ENCODE peak calls at places on chromosomes 16 and 17, in five cellular contexts. One of them, this sample, is unnamed.

GRCh38 chr16:11342021-11342855 is 3.0 kb upstream of the RMI2 start:
- DNase-seq in fibroblast of the aortic adventitia: no peak
- DNase-seq in kidney: no peak
- DNase-seq in ovary: no peak
- DNase-seq in epithelial cell of esophagus: peak
- DNase-seq in this sample: no peak

GRCh38 chr16:85372627-85373372 is 240.3 kb upstream of the GSE1 start:
- DNase-seq in ovary: no peak
- DNase-seq in kidney: peak
- DNase-seq in fibroblast of the aortic adventitia: peak
- DNase-seq in epithelial cell of esophagus: peak
- DNase-seq in this sample: peak

GRCh38 chr16:2042666-2043295 is 4.9 kb downstream of the NTHL1 start:
- DNase-seq in ovary: no peak
- DNase-seq in kidney: no peak
- DNase-seq in fibroblast of the aortic adventitia: no peak
- DNase-seq in epithelial cell of esophagus: no peak
- DNase-seq in this sample: no peak

GRCh38 chr17:12627776-12628491 is 37.8 kb upstream of the MYOCD start:
- DNase-seq in epithelial cell of esophagus: peak
- DNase-seq in kidney: no peak
- DNase-seq in fibroblast of the aortic adventitia: peak
- DNase-seq in ovary: no peak
- DNase-seq in this sample: peak

GRCh38 chr17:36722121-36722902 is 120.9 kb downstream of the MRM1 start:
- DNase-seq in epithelial cell of esophagus: no peak
- DNase-seq in ovary: peak
- DNase-seq in fibroblast of the aortic adventitia: peak
- DNase-seq in kidney: peak
- DNase-seq in this sample: peak

GRCh38 chr16:57444711-57445110 is 2.5 kb downstream of the CIAPIN1 start:
- DNase-seq in ovary: no peak
- DNase-seq in fibroblast of the aortic adventitia: peak
- DNase-seq in kidney: no peak
- DNase-seq in epithelial cell of esophagus: peak
- DNase-seq in this sample: peak

GRCh38 chr16:57446530-57447141 is 549 bp downstream of the CIAPIN1 start:
- DNase-seq in epithelial cell of esophagus: peak
- DNase-seq in kidney: peak
- DNase-seq in fibroblast of the aortic adventitia: peak
- DNase-seq in ovary: no peak
- DNase-seq in this sample: peak

GRCh38 chr17:31740611-31741082 is 118.4 kb downstream of the COPRS start:
- DNase-seq in fibroblast of the aortic adventitia: peak
- DNase-seq in kidney: no peak
- DNase-seq in ovary: no peak
- DNase-seq in epithelial cell of esophagus: no peak
- DNase-seq in this sample: peak

GRCh38 chr16:53714080-53715050 is 10.4 kb downstream of the FTO start:
- DNase-seq in ovary: no peak
- DNase-seq in kidney: no peak
- DNase-seq in epithelial cell of esophagus: no peak
- DNase-seq in fibroblast of the aortic adventitia: peak
- DNase-seq in this sample: peak

GRCh38 chr16:47787695-47788094 is 326.6 kb downstream of the PHKB start:
- DNase-seq in fibroblast of the aortic adventitia: peak
- DNase-seq in kidney: no peak
- DNase-seq in ovary: no peak
- DNase-seq in epithelial cell of esophagus: peak
- DNase-seq in this sample: peak

GRCh38 chr16:10744370-10745030 is 858 bp downstream of the NUBP1 start:
- DNase-seq in kidney: no peak
- DNase-seq in fibroblast of the aortic adventitia: no peak
- DNase-seq in ovary: peak
- DNase-seq in epithelial cell of esophagus: no peak
- DNase-seq in this sample: peak

GRCh38 chr16:13919330-13919682 is 648 bp upstream of the ERCC4 start:
- DNase-seq in epithelial cell of esophagus: peak
- DNase-seq in kidney: no peak
- DNase-seq in ovary: no peak
- DNase-seq in fibroblast of the aortic adventitia: peak
- DNase-seq in this sample: peak

GRCh38 chr16:19173649-19174383 is 5.8 kb downstream of the SYT17 start:
- DNase-seq in ovary: no peak
- DNase-seq in fibroblast of the aortic adventitia: no peak
- DNase-seq in kidney: no peak
- DNase-seq in epithelial cell of esophagus: no peak
- DNase-seq in this sample: no peak

GRCh38 chr16:14151256-14152030 is 80.3 kb downstream of the MRTFB start:
- DNase-seq in ovary: no peak
- DNase-seq in fibroblast of the aortic adventitia: peak
- DNase-seq in kidney: no peak
- DNase-seq in epithelial cell of esophagus: no peak
- DNase-seq in this sample: no peak

GRCh38 chr16:30997887-30998711 is 12.3 kb downstream of the STX1B start:
- DNase-seq in kidney: no peak
- DNase-seq in ovary: no peak
- DNase-seq in epithelial cell of esophagus: peak
- DNase-seq in fibroblast of the aortic adventitia: peak
- DNase-seq in this sample: peak

GRCh38 chr16:54986404-54986803 is 55.7 kb downstream of the IRX5 start:
- DNase-seq in ovary: no peak
- DNase-seq in fibroblast of the aortic adventitia: no peak
- DNase-seq in kidney: no peak
- DNase-seq in epithelial cell of esophagus: no peak
- DNase-seq in this sample: no peak

GRCh38 chr16:69187387-69187890 is 475 bp downstream of the SNTB2 start:
- DNase-seq in fibroblast of the aortic adventitia: no peak
- DNase-seq in kidney: peak
- DNase-seq in epithelial cell of esophagus: peak
- DNase-seq in ovary: peak
- DNase-seq in this sample: peak

GRCh38 chr17:1561420-1562177 is 993 bp downstream of the PITPNA start:
- DNase-seq in epithelial cell of esophagus: peak
- DNase-seq in kidney: peak
- DNase-seq in ovary: no peak
- DNase-seq in fibroblast of the aortic adventitia: no peak
- DNase-seq in this sample: peak

GRCh38 chr17:5922476-5922875 is 147.7 kb upstream of the WSCD1 start:
- DNase-seq in ovary: no peak
- DNase-seq in fibroblast of the aortic adventitia: no peak
- DNase-seq in epithelial cell of esophagus: no peak
- DNase-seq in kidney: no peak
- DNase-seq in this sample: no peak
- TF ChIP-seq CTCF in ovary: no peak
- TF ChIP-seq CTCF in fibroblast of the aortic adventitia: no peak
- TF ChIP-seq CTCF in epithelial cell of esophagus: no peak
- TF ChIP-seq CTCF in kidney: no peak
- TF ChIP-seq CTCF in this sample: no peak

GRCh38 chr16:84197487-84198128 is 6.7 kb downstream of the ADAD2 start:
- DNase-seq in kidney: no peak
- DNase-seq in fibroblast of the aortic adventitia: no peak
- DNase-seq in ovary: no peak
- DNase-seq in epithelial cell of esophagus: no peak
- DNase-seq in this sample: no peak

GRCh38 chr16:84194470-84195200 is 3.7 kb downstream of the ADAD2 start:
- DNase-seq in epithelial cell of esophagus: no peak
- DNase-seq in ovary: no peak
- DNase-seq in kidney: no peak
- DNase-seq in fibroblast of the aortic adventitia: no peak
- DNase-seq in this sample: no peak

GRCh38 chr16:84196727-84197486 is 6.0 kb downstream of the ADAD2 start:
- DNase-seq in epithelial cell of esophagus: peak
- DNase-seq in kidney: no peak
- DNase-seq in ovary: no peak
- DNase-seq in fibroblast of the aortic adventitia: no peak
- DNase-seq in this sample: no peak

GRCh38 chr16:84195201-84196093 is 4.5 kb downstream of the ADAD2 start:
- DNase-seq in fibroblast of the aortic adventitia: no peak
- DNase-seq in ovary: no peak
- DNase-seq in kidney: peak
- DNase-seq in epithelial cell of esophagus: no peak
- DNase-seq in this sample: no peak

GRCh38 chr16:84196101-84196500 is 5.1 kb downstream of the ADAD2 start:
- DNase-seq in fibroblast of the aortic adventitia: no peak
- DNase-seq in epithelial cell of esophagus: no peak
- DNase-seq in kidney: no peak
- DNase-seq in ovary: no peak
- DNase-seq in this sample: no peak
- H3K4me3 ChIP-seq in fibroblast of the aortic adventitia: no peak
- H3K4me3 ChIP-seq in epithelial cell of esophagus: peak
- H3K4me3 ChIP-seq in kidney: no peak
- H3K4me3 ChIP-seq in ovary: no peak
- H3K4me3 ChIP-seq in this sample: no peak

DNA sequence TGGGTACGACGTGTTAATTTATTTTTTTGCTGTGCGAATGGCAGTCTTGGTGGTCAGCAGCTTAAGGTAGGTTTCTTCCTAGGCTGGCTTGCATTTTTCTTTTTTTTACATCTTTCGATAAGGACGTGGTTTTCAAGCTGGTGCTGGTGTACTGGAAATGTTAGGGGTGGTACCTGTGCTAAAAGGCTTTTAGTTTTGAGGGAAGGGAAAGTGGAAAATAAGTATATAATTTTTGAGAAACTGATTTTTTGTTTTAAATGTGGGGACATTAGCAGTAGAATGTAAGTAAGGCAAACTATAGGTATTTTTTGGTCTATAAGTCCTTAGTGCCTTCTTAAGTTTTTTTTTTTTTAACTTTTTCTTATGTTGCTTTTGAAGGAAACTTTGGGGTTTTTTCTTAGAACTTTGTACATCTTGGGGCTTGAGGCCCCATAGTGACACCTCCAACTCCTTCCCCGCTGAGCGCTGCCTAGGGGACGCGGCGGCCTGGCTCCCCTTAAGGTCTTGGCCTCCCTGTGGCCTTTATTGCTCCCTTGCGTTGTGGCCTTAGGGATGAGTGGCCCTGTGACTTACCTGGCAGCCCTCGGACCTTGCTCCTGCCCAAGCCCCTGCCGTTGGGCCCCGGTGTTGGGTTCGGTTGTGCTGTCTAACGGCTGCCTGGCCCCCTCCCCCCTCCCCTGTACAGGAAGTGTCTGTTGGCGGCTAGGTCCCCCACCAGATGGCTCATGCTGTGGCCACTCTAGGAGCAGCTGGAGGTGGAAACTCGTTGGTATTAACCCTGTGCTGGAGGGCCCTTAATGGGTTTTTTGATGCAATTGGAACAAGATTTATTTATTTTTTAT is 88.0 kb upstream of the RPRML start:
- DNase-seq in fibroblast of the aortic adventitia: peak
- DNase-seq in ovary: peak
- DNase-seq in epithelial cell of esophagus: peak
- DNase-seq in kidney: peak
- DNase-seq in this sample: peak
- TF ChIP-seq CTCF in fibroblast of the aortic adventitia: peak
- TF ChIP-seq CTCF in ovary: no peak
- TF ChIP-seq CTCF in epithelial cell of esophagus: peak
- TF ChIP-seq CTCF in kidney: peak
- TF ChIP-seq CTCF in this sample: no peak

GRCh38 chr16:70737377-70738082 is 51.7 kb upstream of the MTSS2 start:
- DNase-seq in kidney: no peak
- DNase-seq in fibroblast of the aortic adventitia: peak
- DNase-seq in ovary: peak
- DNase-seq in epithelial cell of esophagus: peak
- DNase-seq in this sample: peak
- H3K4me3 ChIP-seq in kidney: no peak
- H3K4me3 ChIP-seq in fibroblast of the aortic adventitia: no peak
- H3K4me3 ChIP-seq in ovary: no peak
- H3K4me3 ChIP-seq in epithelial cell of esophagus: no peak
- H3K4me3 ChIP-seq in this sample: no peak

DNA sequence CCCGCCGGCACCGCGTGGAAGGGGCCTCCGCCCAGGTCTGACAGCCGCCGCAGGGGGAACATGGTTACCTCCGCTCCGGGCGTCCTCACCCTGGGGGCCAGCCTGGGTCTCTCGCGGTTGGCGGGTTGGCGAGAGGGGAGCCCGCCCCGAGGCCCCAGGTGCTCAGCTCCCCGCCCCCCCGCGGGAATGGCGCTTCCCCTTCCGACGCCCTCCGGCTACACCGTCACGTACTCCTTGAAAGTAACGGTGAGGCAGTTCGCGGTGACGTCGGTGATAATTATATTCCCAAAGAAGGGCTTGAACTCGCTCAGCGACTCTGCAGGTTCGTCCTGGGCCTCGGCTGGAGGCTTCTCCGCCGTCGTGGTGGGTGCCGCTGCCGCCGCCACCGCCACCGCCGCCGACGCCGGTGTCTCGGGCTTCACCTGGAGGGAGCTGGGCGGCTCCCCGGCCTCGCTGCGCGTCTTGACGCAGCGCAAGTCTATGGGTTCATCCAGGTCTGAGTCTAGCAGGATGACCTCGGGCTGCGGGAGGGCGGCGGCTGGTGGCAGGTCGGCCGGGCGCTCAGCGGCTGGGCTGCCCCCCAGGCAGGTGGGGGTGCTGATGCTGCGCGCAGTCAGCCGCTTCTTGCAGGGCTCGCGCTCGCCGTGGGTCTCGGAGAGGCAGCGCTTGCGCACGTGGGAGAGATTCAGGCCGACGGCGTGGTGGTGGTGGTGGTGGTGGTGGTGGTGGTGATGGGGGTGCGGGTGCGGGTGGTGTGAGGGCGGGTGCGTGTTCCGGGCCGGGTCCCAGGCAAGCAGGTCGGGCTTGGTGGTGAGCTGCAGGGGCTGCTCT is 5.3 kb downstream of the CBX4 start:
- DNase-seq in fibroblast of the aortic adventitia: no peak
- DNase-seq in ovary: peak
- DNase-seq in kidney: peak
- DNase-seq in epithelial cell of esophagus: no peak
- DNase-seq in this sample: no peak
- TF ChIP-seq CTCF in fibroblast of the aortic adventitia: no peak
- TF ChIP-seq CTCF in ovary: no peak
- TF ChIP-seq CTCF in kidney: no peak
- TF ChIP-seq CTCF in epithelial cell of esophagus: no peak
- TF ChIP-seq CTCF in this sample: no peak

GRCh38 chr17:77476920-77477805 is 336.4 kb downstream of the SEC14L1 start:
- DNase-seq in kidney: peak
- DNase-seq in fibroblast of the aortic adventitia: peak
- DNase-seq in ovary: peak
- DNase-seq in epithelial cell of esophagus: peak
- DNase-seq in this sample: peak
- H3K4me3 ChIP-seq in kidney: no peak
- H3K4me3 ChIP-seq in fibroblast of the aortic adventitia: peak
- H3K4me3 ChIP-seq in ovary: no peak
- H3K4me3 ChIP-seq in epithelial cell of esophagus: no peak
- H3K4me3 ChIP-seq in this sample: peak

GRCh38 chr17:28547096-28547622 is 5.3 kb downstream of the UNC119 start:
- DNase-seq in fibroblast of the aortic adventitia: no peak
- DNase-seq in kidney: peak
- DNase-seq in epithelial cell of esophagus: no peak
- DNase-seq in ovary: no peak
- DNase-seq in this sample: no peak
- TF ChIP-seq CTCF in fibroblast of the aortic adventitia: no peak
- TF ChIP-seq CTCF in kidney: no peak
- TF ChIP-seq CTCF in epithelial cell of esophagus: no peak
- TF ChIP-seq CTCF in ovary: no peak
- TF ChIP-seq CTCF in this sample: no peak

DNA sequence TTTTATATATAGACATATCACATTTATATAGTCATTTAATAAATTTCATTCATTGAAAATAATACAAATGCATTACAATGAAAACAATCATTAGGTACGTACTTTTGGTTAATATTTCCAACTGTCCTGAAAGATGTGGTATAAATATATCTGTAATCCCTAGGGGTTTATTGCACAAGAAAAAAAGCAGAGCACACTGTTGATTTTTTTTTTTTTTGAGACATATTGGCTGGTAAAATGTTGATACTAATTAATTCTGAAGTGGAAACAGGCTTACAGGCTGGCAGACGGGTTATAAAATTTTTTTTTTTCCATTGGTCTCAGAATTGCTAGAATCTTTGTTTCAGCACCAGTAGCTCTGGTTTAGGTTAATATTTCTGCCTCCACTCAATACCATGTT is 193.6 kb downstream of the MAP2K6 start:
- DNase-seq in fibroblast of the aortic adventitia: no peak
- DNase-seq in ovary: no peak
- DNase-seq in kidney: no peak
- DNase-seq in epithelial cell of esophagus: no peak
- DNase-seq in this sample: no peak
- H3K4me3 ChIP-seq in fibroblast of the aortic adventitia: no peak
- H3K4me3 ChIP-seq in ovary: no peak
- H3K4me3 ChIP-seq in kidney: no peak
- H3K4me3 ChIP-seq in epithelial cell of esophagus: no peak
- H3K4me3 ChIP-seq in this sample: no peak